ENCODE peak calls at places on chromosomes 12 and 14, in four cellular contexts. T, O, Z and E are unnamed samples.

GRCh38 chr14:105938055-105938863 is 411.9 kb downstream of the TMEM121 start:
- DNase-seq in Z (no peak), O (no peak), T (no peak), E (no peak)

GRCh38 chr12:59088673-59089072 is 168.4 kb upstream of the LRIG3 start:
- DNase-seq in Z (no peak), O (no peak), T (peak; percentile 48), E (no peak)

GRCh38 chr14:100576091-100577085 is 10.8 kb downstream of the BEGAIN start:
- DNase-seq in T (no peak), Z (no peak), O (no peak), E (no peak)

GRCh38 chr12:108048686-108049085 is 80.4 kb upstream of the WSCD2 start:
- DNase-seq in Z (no peak), T (no peak), O (no peak), E (no peak)

GRCh38 chr14:105187935-105188524 is 6.9 kb upstream of the NUDT14 start:
- DNase-seq in T (no peak), Z (no peak), O (no peak), E (no peak)

GRCh38 chr12:65252515-65252914 is 26.0 kb upstream of the MSRB3 start:
- DNase-seq in Z (no peak), O (no peak), T (no peak), E (no peak)

GRCh38 chr14:63905370-63905769 is 52.6 kb downstream of the SYNE2 start:
- DNase-seq in T (no peak), Z (no peak), O (no peak), E (no peak)

GRCh38 chr14:76117789-76118188 is 33.9 kb upstream of the GPATCH2L start:
- DNase-seq in Z (no peak), T (no peak), O (no peak), E (no peak)

GRCh38 chr14:101223561-101224162 is 320.1 kb upstream of the RTL1 start:
- DNase-seq in O (no peak), T (no peak), Z (no peak), E (no peak)

GRCh38 chr12:131736807-131737484 is 26.1 kb downstream of the SFSWAP start:
- DNase-seq in O (no peak), T (peak; percentile 70), Z (no peak), E (peak; percentile 29)

GRCh38 chr14:37903561-37904191 is 304.0 kb upstream of the SSTR1 start:
- DNase-seq in O (no peak), Z (peak; percentile 20), T (peak; percentile 59), E (peak; percentile 64)

GRCh38 chr14:34172477-34173368 is 221.8 kb upstream of the EGLN3 start:
- DNase-seq in T (no peak), O (no peak), Z (no peak), E (no peak)

GRCh38 chr12:1737643-1738286 is 46.9 kb downstream of the ADIPOR2 start:
- DNase-seq in O (no peak), Z (no peak), T (no peak), E (no peak)

GRCh38 chr14:48527832-48528231 is 852.4 kb upstream of the MDGA2 start:
- DNase-seq in T (no peak), Z (no peak), O (no peak), E (no peak)

GRCh38 chr14:99479160-99479902 is 1.3 kb downstream of the SETD3 start:
- DNase-seq in Z (no peak), O (no peak), T (peak; percentile 16), E (peak; percentile 11)
- H3K4me1 ChIP-seq in Z (peaks cover 8% of the 10 kb centered on the region), O (peaks cover 8% of the 10 kb centered on the region), T (peaks cover 9% of the 10 kb centered on the region), E (peaks cover 23% of the 10 kb centered on the region)

GRCh38 chr14:58239259-58240210 is 5.1 kb upstream of the PSMA3 start:
- DNase-seq in Z (peak; percentile 10), O (peak; percentile 64), T (peak; percentile 64), E (peak; percentile 81)

GRCh38 chr14:58249611-58250010 is 5.0 kb downstream of the PSMA3 start:
- DNase-seq in Z (no peak), O (no peak), T (no peak), E (no peak)

GRCh38 chr14:58243790-58244555 is 670 bp upstream of the PSMA3 start:
- DNase-seq in Z (no peak), T (no peak), O (no peak), E (peak; percentile 68)

GRCh38 chr14:58245562-58245961 is 919 bp downstream of the PSMA3 start:
- DNase-seq in O (no peak), Z (no peak), T (no peak), E (no peak)

GRCh38 chr14:58244556-58245387 is at the start of gene PSMA3:
- DNase-seq in O (peak; percentile 88), Z (peak; percentile 89), T (peak; percentile 95), E (peak; percentile 98)
- H4K20me1 ChIP-seq in O (no peaks in the 10 kb centered on the region), Z (peaks cover 10% of the 10 kb centered on the region), T (peaks cover 31% of the 10 kb centered on the region), E (no peaks in the 10 kb centered on the region)

DNA sequence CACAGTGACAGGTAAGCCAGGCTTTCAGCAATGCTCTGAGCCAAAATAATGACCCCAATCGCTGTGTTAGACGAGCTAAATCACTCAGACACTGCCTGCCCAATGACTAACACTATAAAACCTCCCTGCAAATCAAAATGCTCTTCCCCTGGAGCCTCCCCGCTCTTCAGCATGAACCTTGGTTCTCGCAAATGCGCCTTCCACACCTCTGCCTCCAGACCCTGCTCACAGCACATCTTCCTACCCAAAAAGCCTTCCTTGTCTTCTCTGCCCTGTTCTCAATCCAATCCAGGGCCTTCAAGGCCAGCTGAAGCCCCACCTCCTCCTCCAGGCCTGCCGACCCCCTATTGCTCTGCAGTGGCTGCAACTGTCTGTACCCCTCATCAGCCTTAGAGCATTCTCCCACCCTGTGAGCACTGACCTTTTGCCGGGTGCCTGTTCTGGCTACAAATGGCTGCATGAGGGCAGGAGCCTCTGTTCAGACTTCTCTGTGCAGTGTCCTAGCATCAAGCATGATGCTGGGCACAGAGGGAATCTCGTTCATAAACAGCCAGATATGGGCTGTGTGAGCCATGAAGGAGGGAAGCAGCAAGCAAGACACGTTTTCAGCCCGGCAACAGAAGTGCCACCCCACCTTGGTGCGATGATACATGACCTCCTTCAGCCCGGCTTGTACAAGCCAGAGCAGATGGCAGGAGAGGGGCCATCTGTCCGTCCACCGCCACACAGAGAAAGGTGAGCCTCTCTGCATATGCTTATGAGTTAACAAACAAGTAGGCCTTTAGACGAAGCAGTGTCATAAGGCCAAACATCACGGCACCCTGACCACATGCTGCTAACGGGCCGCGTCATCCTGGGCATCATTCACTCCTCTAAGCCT is 64.5 kb upstream of the DDX11 start:
- DNase-seq in T (no peak), Z (no peak), O (no peak), E (no peak)
- TF ChIP-seq FOS in T (no peak), Z (no peak), O (no peak), E (no peak)

DNA sequence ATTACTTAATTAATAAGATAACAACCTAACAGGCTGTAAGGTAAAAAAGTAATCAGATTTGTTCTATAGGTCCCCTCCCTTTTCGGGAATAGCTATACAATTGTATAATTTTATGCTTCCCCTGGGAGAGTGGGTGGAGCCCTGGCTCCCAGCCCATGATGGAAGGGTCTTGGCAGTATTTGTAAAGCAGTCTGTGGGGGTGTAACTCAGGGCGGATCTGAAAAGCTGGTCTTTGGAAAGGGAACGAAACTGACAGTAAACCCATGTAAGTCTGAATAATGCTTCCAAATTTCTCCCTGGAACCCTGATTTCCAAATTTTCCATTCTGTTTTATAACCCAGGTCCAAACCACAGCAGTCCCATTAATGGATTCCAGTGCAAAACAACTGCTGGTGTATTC is 110.4 kb downstream of the DAD1 start:
- DNase-seq in O (no peak), Z (no peak), T (no peak), E (no peak)
- H3K4me1 ChIP-seq in O (peaks cover 71% of the 10 kb centered on the region), Z (no peaks in the 10 kb centered on the region), T (no peaks in the 10 kb centered on the region), E (peaks cover 20% of the 10 kb centered on the region)

DNA sequence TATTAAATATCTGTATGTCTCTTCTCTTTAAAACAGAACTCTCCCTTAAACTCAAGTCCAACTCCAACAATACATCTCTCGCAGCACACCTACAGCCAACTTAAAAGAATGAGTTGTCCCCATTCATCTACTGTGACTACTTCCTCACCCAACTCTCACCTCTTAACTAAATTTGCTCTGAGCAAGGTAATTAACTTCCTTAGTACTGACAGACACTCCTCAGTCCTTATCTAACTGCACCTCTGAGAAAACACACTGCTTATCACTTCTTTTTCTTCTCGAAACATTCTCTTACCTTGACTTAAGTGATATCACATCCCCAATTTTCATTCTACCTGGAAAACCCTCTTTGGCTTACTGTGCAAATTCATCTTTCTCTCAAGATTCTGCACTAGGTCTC is 7.0 kb downstream of the ERGIC2 start:
- DNase-seq in Z (no peak), T (no peak), O (no peak), E (no peak)
- H4K20me1 ChIP-seq in Z (no peaks in the 10 kb centered on the region), T (peaks cover 5% of the 10 kb centered on the region), O (no peaks in the 10 kb centered on the region), E (no peaks in the 10 kb centered on the region)

DNA sequence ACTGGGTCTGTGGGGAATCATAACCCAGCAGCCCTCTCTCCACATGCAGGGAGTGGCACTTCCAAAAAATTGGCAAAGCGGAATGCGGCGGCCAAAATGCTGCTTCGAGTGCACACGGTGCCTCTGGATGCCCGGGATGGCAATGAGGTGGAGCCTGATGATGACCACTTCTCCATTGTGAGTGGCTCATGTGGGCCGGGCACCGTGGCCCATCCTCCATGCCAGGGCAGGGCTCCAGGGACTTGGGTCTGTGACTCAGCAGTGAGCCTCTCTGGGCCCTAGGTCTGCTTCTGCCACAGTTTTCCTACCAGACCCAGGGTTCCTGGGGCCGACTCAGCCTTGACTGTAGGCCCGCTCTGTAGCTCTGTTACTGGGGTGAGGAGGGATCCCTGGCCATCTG is 2.2 kb downstream of the NPFF start:
- DNase-seq in Z (no peak), O (no peak), T (peak; percentile 49), E (no peak)
- TF ChIP-seq FOS in Z (no peak), O (no peak), T (no peak), E (no peak)